ENCODE peak calls at places on chromosomes 6 and 20, in four cellular contexts. One of them, this sample, is unnamed.

GRCh38 chr6:28809947-28810654 is 113.7 kb downstream of the TRIM27 start:
- DNase-seq in HepG2: no peak
- DNase-seq in breast epithelium: no peak
- DNase-seq in transverse colon: no peak
- DNase-seq in this sample: no peak

GRCh38 chr20:15205023-15205422 is 867.6 kb upstream of the FLRT3 start:
- DNase-seq in HepG2: no peak
- DNase-seq in breast epithelium: no peak
- DNase-seq in transverse colon: no peak
- DNase-seq in this sample: no peak

GRCh38 chr6:51594981-51595380 is 492.4 kb downstream of the PKHD1 start:
- DNase-seq in HepG2: no peak
- DNase-seq in breast epithelium: no peak
- DNase-seq in transverse colon: no peak
- DNase-seq in this sample: no peak

GRCh38 chr20:53859684-53860083 is 210.7 kb downstream of the BCAS1 start:
- DNase-seq in HepG2: no peak
- DNase-seq in breast epithelium: no peak
- DNase-seq in transverse colon: peak; percentile 35
- DNase-seq in this sample: no peak

GRCh38 chr6:40706222-40706621 is 119.1 kb upstream of the LRFN2 start:
- DNase-seq in HepG2: no peak
- DNase-seq in breast epithelium: no peak
- DNase-seq in transverse colon: no peak
- DNase-seq in this sample: no peak

GRCh38 chr6:134766497-134766896 is 183.4 kb downstream of the ALDH8A1 start:
- DNase-seq in HepG2: no peak
- DNase-seq in breast epithelium: no peak
- DNase-seq in transverse colon: no peak
- DNase-seq in this sample: no peak

GRCh38 chr20:58271596-58272460 is 37.7 kb upstream of the RAB22A start:
- DNase-seq in HepG2: no peak
- DNase-seq in breast epithelium: no peak
- DNase-seq in transverse colon: no peak
- DNase-seq in this sample: no peak

GRCh38 chr6:119587537-119587936 is 238.0 kb upstream of the MAN1A1 start:
- DNase-seq in HepG2: no peak
- DNase-seq in breast epithelium: no peak
- DNase-seq in transverse colon: no peak
- DNase-seq in this sample: no peak

GRCh38 chr6:3489961-3490621 is 33.2 kb upstream of the SLC22A23 start:
- DNase-seq in HepG2: no peak
- DNase-seq in breast epithelium: no peak
- DNase-seq in transverse colon: no peak
- DNase-seq in this sample: no peak

GRCh38 chr20:18176318-18176785 is 38.7 kb downstream of the KAT14 start:
- DNase-seq in HepG2: peak; percentile 56
- DNase-seq in breast epithelium: no peak
- DNase-seq in transverse colon: no peak
- DNase-seq in this sample: no peak

GRCh38 chr20:42610070-42610469 is 579.6 kb downstream of the PTPRT start:
- DNase-seq in HepG2: no peak
- DNase-seq in breast epithelium: no peak
- DNase-seq in transverse colon: no peak
- DNase-seq in this sample: no peak

GRCh38 chr6:21395121-21395520 is 198.4 kb upstream of the SOX4 start:
- DNase-seq in HepG2: no peak
- DNase-seq in breast epithelium: no peak
- DNase-seq in transverse colon: no peak
- DNase-seq in this sample: no peak

GRCh38 chr6:80332013-80332412 is 225.5 kb downstream of the BCKDHB start:
- DNase-seq in HepG2: no peak
- DNase-seq in breast epithelium: no peak
- DNase-seq in transverse colon: no peak
- DNase-seq in this sample: no peak

GRCh38 chr6:158036261-158036660 is 54.6 kb downstream of the SYNJ2 start:
- DNase-seq in HepG2: no peak
- DNase-seq in breast epithelium: no peak
- DNase-seq in transverse colon: no peak
- DNase-seq in this sample: no peak

GRCh38 chr20:58359441-58359840 is 29.6 kb upstream of the VAPB start:
- DNase-seq in HepG2: no peak
- DNase-seq in breast epithelium: no peak
- DNase-seq in transverse colon: no peak
- DNase-seq in this sample: no peak

GRCh38 chr6:19818805-19819204 is 18.4 kb upstream of the ID4 start:
- DNase-seq in HepG2: no peak
- DNase-seq in breast epithelium: no peak
- DNase-seq in transverse colon: no peak
- DNase-seq in this sample: no peak

GRCh38 chr20:20487811-20488210 is 119.9 kb downstream of the INSM1 start:
- DNase-seq in HepG2: no peak
- DNase-seq in breast epithelium: no peak
- DNase-seq in transverse colon: no peak
- DNase-seq in this sample: no peak

GRCh38 chr6:163661271-163661671 is 246.8 kb downstream of the QKI start:
- DNase-seq in HepG2: no peak
- DNase-seq in breast epithelium: no peak
- DNase-seq in transverse colon: no peak
- DNase-seq in this sample: peak; percentile 38

GRCh38 chr20:46720776-46721425 is 11.5 kb downstream of the SLC2A10 start:
- DNase-seq in HepG2: no peak
- DNase-seq in breast epithelium: no peak
- DNase-seq in transverse colon: no peak
- DNase-seq in this sample: no peak

GRCh38 chr6:118709859-118710350 is 58.5 kb upstream of the CEP85L start:
- DNase-seq in HepG2: no peak
- DNase-seq in breast epithelium: no peak
- DNase-seq in transverse colon: peak; percentile 55
- DNase-seq in this sample: peak; percentile 85

GRCh38 chr20:53034899-53035298 is 62.7 kb downstream of the TSHZ2 start:
- DNase-seq in HepG2: no peak
- DNase-seq in breast epithelium: no peak
- DNase-seq in transverse colon: no peak
- DNase-seq in this sample: no peak

GRCh38 chr20:16761305-16761829 is 13.2 kb downstream of the OTOR start:
- DNase-seq in HepG2: peak; percentile 77
- DNase-seq in breast epithelium: no peak
- DNase-seq in transverse colon: peak; percentile 36
- DNase-seq in this sample: peak; percentile 19

GRCh38 chr6:109772961-109773431 is 81.9 kb downstream of the FIG4 start:
- DNase-seq in HepG2: no peak
- DNase-seq in breast epithelium: peak; percentile 55
- DNase-seq in transverse colon: no peak
- DNase-seq in this sample: no peak

GRCh38 chr6:32168807-32169206 is 4.4 kb downstream of the EGFL8 start:
- DNase-seq in HepG2: no peak
- DNase-seq in breast epithelium: no peak
- DNase-seq in transverse colon: no peak
- DNase-seq in this sample: no peak
- TF ChIP-seq POLR2AphosphoS5 in HepG2: no peak
- TF ChIP-seq POLR2AphosphoS5 in breast epithelium: no peak
- TF ChIP-seq POLR2AphosphoS5 in transverse colon: no peak
- TF ChIP-seq POLR2AphosphoS5 in this sample: no peak

DNA sequence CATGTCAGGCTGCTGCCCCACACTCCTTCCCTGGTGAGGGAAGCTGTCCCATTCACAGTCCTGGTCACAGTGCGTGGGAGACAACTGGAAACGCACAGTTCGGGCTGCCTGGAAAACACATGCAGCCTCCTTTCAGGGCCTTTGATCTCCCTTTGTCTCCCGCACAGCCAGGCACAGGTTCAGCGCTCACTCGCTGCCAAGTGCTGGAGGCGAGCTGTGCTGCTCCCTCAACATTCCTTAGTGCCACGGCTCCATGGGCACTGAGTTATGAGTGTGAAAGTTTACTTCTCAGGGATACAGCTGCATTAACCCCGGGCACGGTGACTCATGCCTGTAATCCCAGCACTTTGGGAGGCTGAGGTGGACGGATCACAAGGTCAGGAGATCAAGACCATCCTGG is 9.1 kb downstream of the YTHDF1 start:
- DNase-seq in HepG2: no peak
- DNase-seq in breast epithelium: peak; percentile 79
- DNase-seq in transverse colon: no peak
- DNase-seq in this sample: no peak
- TF ChIP-seq POLR2AphosphoS5 in HepG2: no peak
- TF ChIP-seq POLR2AphosphoS5 in breast epithelium: no peak
- TF ChIP-seq POLR2AphosphoS5 in transverse colon: no peak
- TF ChIP-seq POLR2AphosphoS5 in this sample: no peak

DNA sequence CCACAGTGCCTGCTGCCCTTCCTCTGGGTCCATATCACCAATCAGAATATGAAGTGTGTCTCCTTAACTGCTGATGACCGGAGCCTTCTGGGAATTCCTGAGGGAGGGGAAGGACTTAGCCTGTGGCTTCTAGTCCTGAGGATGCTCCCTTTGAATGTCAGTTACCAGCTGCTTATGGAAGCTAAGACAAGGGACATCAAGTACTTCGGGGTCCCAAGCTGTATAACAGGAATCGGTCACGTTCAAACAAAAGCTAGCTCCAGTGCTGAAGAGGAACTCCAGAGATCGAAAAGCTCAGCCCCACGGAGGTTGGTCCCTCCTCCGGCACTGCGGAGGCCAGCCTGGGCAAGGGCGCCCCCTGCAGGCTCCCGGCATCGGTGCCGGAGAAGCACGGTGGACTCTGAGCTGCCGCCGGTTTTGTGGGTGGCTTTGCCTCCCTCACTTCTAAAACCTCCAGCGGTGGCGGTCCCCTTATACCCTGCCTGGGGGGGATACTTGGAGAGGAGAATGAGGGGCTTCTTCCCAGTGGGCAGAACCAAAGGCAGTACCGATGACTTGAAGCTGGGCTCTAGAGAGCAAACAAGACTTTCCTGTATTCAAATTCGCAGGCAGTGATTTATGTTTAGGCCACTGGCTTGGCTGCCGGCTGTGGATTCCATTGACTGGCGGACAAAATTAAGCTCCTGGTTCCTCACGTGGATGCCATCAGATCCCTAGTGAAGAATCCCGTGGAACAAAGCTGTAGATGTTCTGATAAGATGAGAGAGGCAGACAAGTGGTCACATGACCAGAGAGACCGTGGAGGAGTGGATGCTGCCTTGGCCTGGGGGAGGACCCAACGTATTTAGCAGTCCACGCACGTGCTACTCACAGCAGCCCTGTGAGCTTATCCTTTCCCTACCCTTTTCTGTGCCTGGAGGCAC is 16.2 kb upstream of the UBR2 start:
- DNase-seq in HepG2: peak; percentile 48
- DNase-seq in breast epithelium: peak; percentile 79
- DNase-seq in transverse colon: peak; percentile 89
- DNase-seq in this sample: no peak
- TF ChIP-seq POLR2AphosphoS5 in HepG2: no peak
- TF ChIP-seq POLR2AphosphoS5 in breast epithelium: no peak
- TF ChIP-seq POLR2AphosphoS5 in transverse colon: no peak
- TF ChIP-seq POLR2AphosphoS5 in this sample: no peak

GRCh38 chr6:15063253-15063853 is 182.5 kb upstream of the JARID2 start:
- DNase-seq in HepG2: peak; percentile 31
- DNase-seq in breast epithelium: no peak
- DNase-seq in transverse colon: peak; percentile 25
- DNase-seq in this sample: no peak
- TF ChIP-seq POLR2AphosphoS5 in HepG2: no peak
- TF ChIP-seq POLR2AphosphoS5 in breast epithelium: no peak
- TF ChIP-seq POLR2AphosphoS5 in transverse colon: no peak
- TF ChIP-seq POLR2AphosphoS5 in this sample: no peak

DNA sequence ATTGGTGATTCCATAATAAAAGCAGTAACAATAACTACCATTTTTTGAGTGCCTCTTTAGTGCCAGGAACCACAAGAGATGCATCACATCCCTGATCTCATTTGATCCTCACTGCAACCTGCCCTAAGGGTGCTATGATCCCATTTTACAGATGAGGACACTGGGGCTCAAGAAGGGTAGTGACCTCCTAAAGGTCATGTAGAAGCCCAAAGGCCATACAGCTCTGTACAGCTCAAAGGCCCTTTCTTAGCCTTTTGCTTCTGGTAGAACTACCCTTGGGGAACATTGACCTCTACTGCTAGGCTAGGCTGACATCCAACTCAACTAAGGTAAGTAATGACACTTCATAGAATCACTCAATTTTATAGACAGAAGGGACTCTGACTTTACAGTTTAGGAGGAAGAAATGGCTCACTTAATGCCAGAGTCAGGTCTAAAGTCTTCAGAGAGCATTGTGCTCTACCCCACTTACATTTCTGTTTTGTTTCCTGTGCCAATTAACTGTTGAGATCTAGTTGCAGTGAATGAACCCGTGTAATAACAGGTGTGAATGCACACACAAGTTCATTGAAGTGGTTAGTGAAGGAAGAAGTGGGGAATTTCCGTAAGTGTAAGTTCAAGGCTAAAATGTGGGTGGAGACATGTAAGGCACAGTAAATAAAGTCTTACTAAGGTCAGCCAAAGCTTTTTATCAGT is 10.7 kb downstream of the SLC9A8 start:
- DNase-seq in HepG2: no peak
- DNase-seq in breast epithelium: no peak
- DNase-seq in transverse colon: no peak
- DNase-seq in this sample: peak; percentile 66
- TF ChIP-seq POLR2AphosphoS5 in HepG2: no peak
- TF ChIP-seq POLR2AphosphoS5 in breast epithelium: no peak
- TF ChIP-seq POLR2AphosphoS5 in transverse colon: no peak
- TF ChIP-seq POLR2AphosphoS5 in this sample: no peak

DNA sequence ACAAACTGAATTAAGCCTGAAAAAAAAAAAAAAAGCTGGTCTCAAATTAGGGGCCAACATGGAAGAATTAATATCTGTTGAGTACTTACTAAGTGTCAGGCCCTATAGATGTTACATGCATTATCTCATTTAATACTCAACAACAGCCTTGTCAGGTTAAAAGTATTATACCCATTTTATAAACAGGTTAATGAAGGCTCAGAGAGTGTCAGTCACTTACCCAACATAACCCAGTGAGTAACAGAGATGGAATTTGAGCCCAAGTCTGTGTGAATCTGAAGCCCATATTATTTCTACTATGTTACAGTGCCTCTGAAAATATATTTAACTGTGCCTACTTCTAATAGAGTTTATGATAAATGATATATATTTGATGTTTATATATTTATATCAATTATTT is 11.3 kb upstream of the EIF2S2 start:
- DNase-seq in HepG2: no peak
- DNase-seq in breast epithelium: no peak
- DNase-seq in transverse colon: no peak
- DNase-seq in this sample: no peak
- TF ChIP-seq POLR2AphosphoS5 in HepG2: no peak
- TF ChIP-seq POLR2AphosphoS5 in breast epithelium: no peak
- TF ChIP-seq POLR2AphosphoS5 in transverse colon: no peak
- TF ChIP-seq POLR2AphosphoS5 in this sample: no peak

GRCh38 chr6:27502508-27503435 is 29.9 kb upstream of the ZNF184 start:
- DNase-seq in HepG2: peak; percentile 74
- DNase-seq in breast epithelium: no peak
- DNase-seq in transverse colon: peak; percentile 57
- DNase-seq in this sample: peak; percentile 80
- TF ChIP-seq POLR2AphosphoS5 in HepG2: no peak
- TF ChIP-seq POLR2AphosphoS5 in breast epithelium: no peak
- TF ChIP-seq POLR2AphosphoS5 in transverse colon: no peak
- TF ChIP-seq POLR2AphosphoS5 in this sample: no peak

DNA sequence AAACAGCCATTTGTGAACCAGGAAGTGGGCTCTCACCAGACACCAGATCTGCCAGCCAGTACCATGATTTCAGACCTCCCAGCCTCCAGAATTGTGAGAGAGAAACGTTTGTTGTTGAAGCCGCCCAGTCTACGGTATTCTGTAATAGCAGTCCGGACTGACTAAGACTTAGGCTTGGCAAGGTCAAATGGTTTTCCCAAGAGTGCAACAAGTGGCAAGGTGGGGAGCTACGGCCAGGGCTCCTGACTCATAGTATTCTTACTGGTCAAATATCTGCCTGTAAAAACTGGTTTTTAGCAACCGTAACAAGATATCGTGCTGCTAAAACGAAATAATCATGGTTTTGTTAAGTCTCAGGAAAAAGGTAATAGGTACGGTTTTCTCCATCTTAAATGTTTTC is 37.8 kb downstream of the MCUR1 start:
- DNase-seq in HepG2: no peak
- DNase-seq in breast epithelium: no peak
- DNase-seq in transverse colon: no peak
- DNase-seq in this sample: no peak
- TF ChIP-seq POLR2AphosphoS5 in HepG2: no peak
- TF ChIP-seq POLR2AphosphoS5 in breast epithelium: no peak
- TF ChIP-seq POLR2AphosphoS5 in transverse colon: no peak
- TF ChIP-seq POLR2AphosphoS5 in this sample: no peak